ENCODE peak calls at places on chromosomes 13 and 19, in four cellular contexts. N is DMS153, K is neural crest cell, L is tibial nerve. I is an unnamed sample.
A peak's percentile ranks its signal among the peaks of the same experiment; 100 is the strongest.

GRCh38 chr13:112057736-112058518 is 9.0 kb upstream of the SOX1 start:
- DNase-seq in N (peak; percentile 27), K (no peak), L (no peak), I (no peak)

GRCh38 chr19:38952395-38953165 is 21.8 kb downstream of the MRPS12 start:
- DNase-seq in N (peak; percentile 60), K (peak; percentile 38), L (no peak), I (no peak)

GRCh38 chr13:44972956-44973581 is 16.2 kb downstream of the NUFIP1 start:
- DNase-seq in N (no peak), K (no peak), L (no peak), I (no peak)

GRCh38 chr13:57128909-57129308 is 11.8 kb upstream of the PRR20A start:
- DNase-seq in N (no peak), K (no peak), L (no peak), I (no peak)

GRCh38 chr13:26051231-26052135 is at the start of gene SHISA2:
- DNase-seq in N (peak; percentile 67), K (peak; percentile 30), L (no peak), I (no peak)

GRCh38 chr13:98201178-98201577 is 24.1 kb upstream of the RNF113B start:
- DNase-seq in N (no peak), K (no peak), L (no peak), I (no peak)

GRCh38 chr19:6540918-6541689 is 10.3 kb downstream of the TNFSF9 start:
- DNase-seq in N (no peak), K (no peak), L (no peak), I (no peak)

GRCh38 chr13:77034883-77035282 is 7.9 kb upstream of the FBXL3 start:
- DNase-seq in N (no peak), K (no peak), L (no peak), I (no peak)

GRCh38 chr19:19661141-19661674 is 2.3 kb downstream of the ATP13A1 start:
- DNase-seq in N (no peak), K (no peak), L (no peak), I (no peak)

GRCh38 chr19:13839938-13840750 is 36.8 kb upstream of the NANOS3 start:
- DNase-seq in N (no peak), K (no peak), L (no peak), I (peak; percentile 77)

GRCh38 chr19:31913103-31913710 is 432.2 kb upstream of the ZNF507 start:
- DNase-seq in N (no peak), K (no peak), L (no peak), I (no peak)

GRCh38 chr13:40389081-40389641 is 277.3 kb downstream of the FOXO1 start:
- DNase-seq in N (no peak), K (no peak), L (no peak), I (peak; percentile 66)

GRCh38 chr19:996051-996838 is 4.0 kb upstream of the GRIN3B start:
- DNase-seq in N (no peak), K (no peak), L (no peak), I (peak; percentile 87)

I was measured in CD8-positive, alpha-beta memory T cell.